ENCODE peak calls at places on chromosome 5, in four cellular contexts. X is CD8-positive, alpha-beta memory T cell; I is heart left ventricle; M is cardiac muscle cell. Z is an unnamed sample.

GRCh38 chr5:127995556-127995955 is 88.0 kb upstream of the SLC12A2 start:
- DNase-seq in M (peak; percentile 70), X (no peak), I (no peak), Z (no peak)

GRCh38 chr5:172114875-172115422 is 73.1 kb downstream of the STK10 start:
- DNase-seq in I (peak; percentile 42), X (peak; percentile 37), M (no peak), Z (peak; percentile 58)

GRCh38 chr5:143600396-143601075 is 197.1 kb upstream of the NR3C1 start:
- DNase-seq in M (peak; percentile 64), X (no peak), I (no peak), Z (no peak)

GRCh38 chr5:66010476-66010875 is 84.1 kb downstream of the ERBIN start:
- DNase-seq in M (peak; percentile 3), I (no peak), X (no peak), Z (peak; percentile 17)

GRCh38 chr5:76710991-76711390 is 4.9 kb upstream of the F2R start:
- DNase-seq in M (peak; percentile 59), I (no peak), X (no peak), Z (no peak)

GRCh38 chr5:131491749-131492148 is 143.3 kb downstream of the RAPGEF6 start:
- DNase-seq in X (no peak), M (no peak), I (no peak), Z (no peak)

GRCh38 chr5:94039101-94039500 is 297.7 kb upstream of the POU5F2 start:
- DNase-seq in X (no peak), I (no peak), M (no peak), Z (no peak)

GRCh38 chr5:180007582-180007981 is 64.0 kb downstream of the RNF130 start:
- DNase-seq in X (no peak), M (no peak), I (peak; percentile 15), Z (no peak)

GRCh38 chr5:102715405-102715804 is 39.7 kb upstream of the PAM start:
- DNase-seq in M (peak; percentile 71), X (no peak), I (no peak), Z (no peak)

GRCh38 chr5:180130876-180131740 is 59.5 kb upstream of the RNF130 start:
- DNase-seq in M (no peak), X (no peak), I (no peak), Z (no peak)

GRCh38 chr5:179623001-179623905 is at the start of gene HNRNPH1:
- DNase-seq in M (peak; percentile 99), I (peak; percentile 98), X (peak; percentile 97), Z (peak; percentile 99)

GRCh38 chr5:114243983-114244305 is 117.9 kb upstream of the KCNN2 start:
- DNase-seq in X (no peak), I (no peak), M (no peak), Z (no peak)

GRCh38 chr5:33379757-33380156 is 61.0 kb upstream of the TARS1 start:
- DNase-seq in I (no peak), M (peak; percentile 69), X (no peak), Z (no peak)

GRCh38 chr5:154262376-154262775 is 71.8 kb downstream of the GALNT10 start:
- DNase-seq in X (no peak), I (no peak), M (no peak), Z (no peak)

GRCh38 chr5:5078009-5078897 is 61.9 kb upstream of the ADAMTS16 start:
- DNase-seq in I (no peak), X (no peak), M (no peak), Z (no peak)

GRCh38 chr5:43482490-43483064 is 1.1 kb downstream of the TMEM267 start:
- DNase-seq in M (peak; percentile 32), X (no peak), I (no peak), Z (no peak)

GRCh38 chr5:65203746-65204145 is 278.0 kb downstream of the ADAMTS6 start:
- DNase-seq in M (peak; percentile 78), X (no peak), I (no peak), Z (no peak)

GRCh38 chr5:168311061-168311566 is 19.7 kb downstream of the WWC1 start:
- DNase-seq in I (no peak), X (no peak), M (no peak), Z (no peak)

GRCh38 chr5:146081685-146082084 is 23.7 kb downstream of the PLAC8L1 start:
- DNase-seq in M (peak; percentile 25), I (no peak), X (no peak), Z (no peak)

GRCh38 chr5:158451983-158452710 is 593.2 kb upstream of the CLINT1 start:
- DNase-seq in X (no peak), I (peak; percentile 9), M (no peak), Z (no peak)

GRCh38 chr5:143403357-143403606 is 204 bp downstream of the NR3C1 start:
- DNase-seq in I (no peak), X (no peak), M (no peak), Z (no peak)

GRCh38 chr5:145925353-145925752 is 11.0 kb upstream of the SH3RF2 start:
- DNase-seq in I (no peak), X (no peak), M (peak; percentile 88), Z (no peak)

GRCh38 chr5:64569880-64570279 is 64.1 kb downstream of the RGS7BP start:
- DNase-seq in I (no peak), X (no peak), M (no peak), Z (no peak)

GRCh38 chr5:1156754-1157460 is 44.5 kb upstream of the SLC6A19 start:
- DNase-seq in X (no peak), I (no peak), M (no peak), Z (no peak)

GRCh38 chr5:83552275-83552674 is 80.7 kb downstream of the VCAN start:
- DNase-seq in M (no peak), I (no peak), X (no peak), Z (no peak)

GRCh38 chr5:107668933-107669542 is 1.7 kb downstream of the EFNA5 start:
- DNase-seq in M (peak; percentile 21), I (peak; percentile 8), X (no peak), Z (no peak)

GRCh38 chr5:67409342-67409741 is 212.7 kb upstream of the CD180 start:
- DNase-seq in X (no peak), I (no peak), M (no peak), Z (no peak)

GRCh38 chr5:144404672-144405071 is 234.0 kb downstream of the KCTD16 start:
- DNase-seq in M (no peak), X (no peak), I (no peak), Z (no peak)

GRCh38 chr5:87300744-87301143 is 33.1 kb downstream of the RASA1 start:
- DNase-seq in X (no peak), I (no peak), M (peak; percentile 78), Z (no peak)

GRCh38 chr5:86880785-86881492 is 263.2 kb downstream of the COX7C start:
- DNase-seq in I (peak; percentile 32), M (peak; percentile 95), X (peak; percentile 1), Z (peak; percentile 37)

GRCh38 chr5:164326219-164326618 is 820.8 kb downstream of the MAT2B start:
- DNase-seq in X (no peak), I (no peak), M (no peak), Z (no peak)

GRCh38 chr5:149177911-149178565 is 36.7 kb downstream of the ABLIM3 start:
- DNase-seq in M (no peak), X (no peak), I (no peak), Z (no peak)
- H3K4me3 ChIP-seq in M (no peak overlapping the region), X (no peak overlapping the region), I (no peak overlapping the region), Z (no peak overlapping the region)

GRCh38 chr5:90055831-90056328 is 353.7 kb downstream of the CETN3 start:
- DNase-seq in I (no peak), X (no peak), M (peak; percentile 76), Z (no peak)
- H3K4me3 ChIP-seq in I (no peak overlapping the region), X (no peak overlapping the region), M (no peak overlapping the region), Z (no peak overlapping the region)

GRCh38 chr5:97355775-97356174 is 172.7 kb upstream of the RIOK2 start:
- DNase-seq in M (no peak), I (no peak), X (no peak), Z (no peak)
- H3K4me3 ChIP-seq in M (no peak overlapping the region), I (no peak overlapping the region), X (no peak overlapping the region), Z (no peak overlapping the region)

DNA sequence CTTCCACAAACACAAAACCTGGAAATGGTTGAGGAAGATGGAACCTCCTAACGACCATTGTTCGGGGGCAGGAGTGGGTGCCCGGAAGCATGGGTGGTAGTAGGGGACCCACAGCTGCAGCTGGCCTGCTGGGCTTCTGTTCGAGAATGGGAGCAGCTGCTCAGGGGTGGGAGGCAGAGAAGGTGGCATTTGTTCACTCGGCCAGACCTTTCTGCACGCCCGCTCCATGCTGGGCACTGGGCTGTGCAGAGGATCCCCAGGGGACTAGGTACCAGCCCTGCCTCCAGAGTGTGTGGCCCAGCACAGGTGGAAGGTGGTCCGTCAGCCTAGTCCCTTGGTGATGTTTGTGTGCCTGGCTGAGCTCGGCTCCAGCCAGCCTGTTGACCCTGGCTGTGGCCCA is 4.6 kb downstream of the N4BP3 start:
- DNase-seq in X (no peak), I (no peak), M (no peak), Z (no peak)
- H3K4me3 ChIP-seq in X (no peak overlapping the region), I (no peak overlapping the region), M (no peak overlapping the region), Z (no peak overlapping the region)

GRCh38 chr5:132962429-132962928 is 955 bp downstream of the AFF4 start:
- DNase-seq in I (peak; percentile 29), X (no peak), M (peak; percentile 83), Z (peak; percentile 43)

GRCh38 chr5:132965120-132965519 is 1.7 kb upstream of the AFF4 start:
- DNase-seq in X (no peak), I (no peak), M (no peak), Z (no peak)

GRCh38 chr5:132961887-132962286 is 1.5 kb downstream of the AFF4 start:
- DNase-seq in X (no peak), M (peak; percentile 76), I (no peak), Z (no peak)

DNA sequence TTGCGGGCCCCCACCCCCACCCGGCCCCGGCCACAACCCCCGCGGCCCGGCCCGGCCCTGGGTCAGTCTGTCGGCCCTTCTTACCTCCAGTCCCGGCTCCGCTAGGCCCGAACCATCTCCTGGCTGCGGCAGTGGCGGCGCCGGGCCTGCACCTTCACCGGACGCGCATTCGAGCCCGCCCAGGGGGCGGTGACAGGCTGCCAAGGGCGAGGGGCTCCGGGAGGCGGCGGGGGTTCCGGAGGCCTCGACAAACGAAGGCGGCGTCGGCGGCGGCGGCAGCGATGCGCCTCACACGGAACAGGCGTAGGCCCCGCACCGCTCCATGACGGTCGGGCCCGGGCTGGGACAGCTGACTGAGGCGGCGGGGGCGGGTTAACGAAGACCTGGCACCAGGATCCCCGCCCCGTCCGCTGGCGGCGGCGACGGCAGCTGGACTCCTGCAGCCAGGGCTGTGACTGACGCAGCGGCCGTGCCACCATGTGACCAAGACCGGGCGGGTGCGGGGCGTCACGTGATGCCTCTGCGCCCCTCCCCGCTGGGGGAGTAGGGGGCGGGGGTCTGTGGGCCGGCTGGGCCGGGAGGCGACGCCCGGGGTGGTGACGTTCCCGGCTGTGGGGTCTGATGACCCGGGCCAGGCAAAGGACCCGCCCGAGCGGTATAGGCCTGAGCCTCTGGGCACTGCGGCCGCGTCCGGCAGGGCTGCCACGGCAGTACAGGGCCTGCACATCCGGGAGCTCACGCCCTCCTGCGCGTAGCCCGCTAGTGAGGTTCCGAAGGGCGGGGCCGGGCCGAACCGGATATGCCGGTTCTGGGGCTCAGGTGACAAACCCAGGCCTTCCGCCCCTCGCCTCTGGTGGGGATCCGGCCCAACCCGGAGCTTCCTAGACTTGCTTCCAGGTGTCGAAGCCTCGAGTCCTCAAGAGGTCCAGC is at the start of gene AFF4:
- DNase-seq in X (peak; percentile 79), I (peak; percentile 97), M (peak; percentile 99), Z (peak; percentile 88)
- H3K4me3 ChIP-seq in X (peak within 1 kb of the TSS; percentile 85), I (peak within 1 kb of the TSS; percentile 88), M (peak within 1 kb of the TSS; percentile 76), Z (peak within 1 kb of the TSS; percentile 88)

DNA sequence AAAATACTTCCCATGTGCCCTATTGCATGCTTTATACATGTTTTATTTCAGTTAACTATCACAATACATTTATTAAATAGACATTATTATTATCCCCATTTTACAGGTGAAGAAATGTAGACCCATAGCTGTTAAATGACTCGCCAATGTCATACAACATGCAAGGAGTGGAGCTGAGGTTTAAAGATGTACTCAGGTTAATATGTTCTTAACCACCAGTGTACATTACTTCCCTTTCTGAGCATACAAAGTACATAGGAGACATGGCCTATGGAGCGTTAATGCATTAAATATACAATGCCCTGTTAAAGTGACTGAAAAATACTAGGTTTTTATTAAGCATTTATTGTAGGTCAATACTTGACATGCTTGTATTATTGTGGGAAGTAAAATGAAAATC is 407.0 kb downstream of the PDE4D start:
- DNase-seq in I (no peak), X (no peak), M (no peak), Z (no peak)
- H3K4me3 ChIP-seq in I (no peak overlapping the region), X (no peak overlapping the region), M (no peak overlapping the region), Z (no peak overlapping the region)